ENCODE peak calls at places on chromosomes 6 and 20, in nine cellular contexts. F is psoas muscle, O is neural progenitor cell, X is stomach, W is hepatocyte, S is tibial nerve, N is WERI-Rb-1, J is PC-3, R is IMR-90. P is an unnamed sample.

GRCh38 chr6:16725145-16725864 is 36.0 kb downstream of the ATXN1 start:
- DNase-seq in F (no peak), O (no peak), X (no peak), W (peak; percentile 39), S (no peak), N (no peak), J (peak; percentile 52), R (peak; percentile 88), P (no peak)

GRCh38 chr6:123417411-123417810 is 219.3 kb downstream of the TRDN start:
- DNase-seq in F (no peak), O (no peak), X (no peak), W (no peak), S (no peak), N (no peak), J (no peak), R (no peak), P (no peak)

GRCh38 chr6:69729870-69730449 is 66.8 kb downstream of the LMBRD1 start:
- DNase-seq in F (no peak), O (no peak), X (no peak), W (no peak), S (no peak), N (no peak), J (peak; percentile 8), R (peak; percentile 7), P (no peak)

GRCh38 chr6:148021135-148021534 is 321.5 kb upstream of the SASH1 start:
- DNase-seq in F (no peak), O (no peak), X (no peak), W (no peak), S (no peak), N (no peak), J (no peak), R (no peak), P (no peak)

GRCh38 chr6:20426177-20427082 is 24.8 kb downstream of the E2F3 start:
- DNase-seq in F (no peak), O (no peak), X (no peak), W (no peak), S (no peak), N (no peak), J (no peak), R (no peak), P (no peak)

GRCh38 chr20:34907616-34908469 is 31.4 kb downstream of the ACSS2 start:
- DNase-seq in F (peak; percentile 48), O (peak; percentile 17), X (peak; percentile 76), W (peak; percentile 73), S (no peak), N (peak; percentile 27), J (peak; percentile 100), R (peak; percentile 92), P (peak; percentile 63)

GRCh38 chr20:44832724-44833123 is 22.4 kb upstream of the RIMS4 start:
- DNase-seq in F (no peak), O (no peak), X (no peak), W (no peak), S (no peak), N (no peak), J (peak; percentile 38), R (no peak), P (peak; percentile 42)

GRCh38 chr6:163955131-163955530 is 540.6 kb downstream of the QKI start:
- DNase-seq in F (no peak), O (no peak), X (no peak), W (no peak), S (no peak), N (no peak), J (no peak), R (peak; percentile 93), P (peak; percentile 85)

GRCh38 chr6:70099732-70100131 is 203.2 kb downstream of the COL9A1 start:
- DNase-seq in F (no peak), O (no peak), X (no peak), W (no peak), S (no peak), N (no peak), J (no peak), R (no peak), P (no peak)

GRCh38 chr20:23242104-23242503 is 108.5 kb upstream of the NXT1 start:
- DNase-seq in F (no peak), O (no peak), X (no peak), W (no peak), S (no peak), N (no peak), J (no peak), R (no peak), P (no peak)

GRCh38 chr6:137892271-137892708 is 25.2 kb downstream of the TNFAIP3 start:
- DNase-seq in F (no peak), O (no peak), X (no peak), W (no peak), S (no peak), N (no peak), J (no peak), R (peak; percentile 87), P (no peak)

GRCh38 chr20:56689852-56690485 is 60.9 kb downstream of the TFAP2C start:
- DNase-seq in F (no peak), O (no peak), X (no peak), W (no peak), S (no peak), N (no peak), J (peak; percentile 63), R (no peak), P (no peak)

GRCh38 chr6:144559865-144560603 is 274.9 kb downstream of the UTRN start:
- DNase-seq in F (no peak), O (no peak), X (no peak), W (peak; percentile 6), S (no peak), N (no peak), J (no peak), R (peak; percentile 38), P (peak; percentile 81)

GRCh38 chr6:147841749-147842148 is 333.3 kb downstream of the SAMD5 start:
- DNase-seq in F (no peak), O (no peak), X (no peak), W (no peak), S (no peak), N (no peak), J (no peak), R (no peak), P (no peak)

GRCh38 chr6:49423817-49424216 is 39.2 kb downstream of the MMUT start:
- DNase-seq in F (no peak), O (no peak), X (no peak), W (peak; percentile 8), S (no peak), N (no peak), J (peak; percentile 55), R (no peak), P (no peak)

GRCh38 chr20:62367483-62368302 is 581 bp upstream of the LAMA5 start:
- DNase-seq in F (peak; percentile 59), O (peak; percentile 73), X (peak; percentile 60), W (peak; percentile 72), S (no peak), N (peak; percentile 69), J (peak; percentile 61), R (no peak), P (no peak)

GRCh38 chr20:62369508-62370114 is 2.5 kb upstream of the LAMA5 start:
- DNase-seq in F (peak; percentile 14), O (no peak), X (no peak), W (no peak), S (no peak), N (no peak), J (peak; percentile 51), R (no peak), P (no peak)

GRCh38 chr20:62368629-62369507 is 1.8 kb upstream of the LAMA5 start:
- DNase-seq in F (peak; percentile 67), O (peak; percentile 95), X (peak; percentile 47), W (peak; percentile 85), S (no peak), N (peak; percentile 96), J (peak; percentile 67), R (peak; percentile 50), P (no peak)

GRCh38 chr20:62367136-62367482 is at the start of gene LAMA5:
- DNase-seq in F (peak; percentile 68), O (peak; percentile 93), X (peak; percentile 72), W (peak; percentile 89), S (no peak), N (peak; percentile 62), J (peak; percentile 59), R (no peak), P (no peak)

GRCh38 chr20:62368303-62368628 is 1.2 kb upstream of the LAMA5 start:
- DNase-seq in F (no peak), O (no peak), X (no peak), W (no peak), S (no peak), N (no peak), J (no peak), R (no peak), P (no peak)
- H3K4me3 ChIP-seq in F (peak overlapping the region; percentile 75), O (peak overlapping the region; percentile 98), X (peak overlapping the region; percentile 67), W (no peak overlapping the region), S (peak overlapping the region; percentile 93), N (peak overlapping the region; percentile 67), J (peak overlapping the region; percentile 55), R (no peak overlapping the region), P (no peak overlapping the region)

DNA sequence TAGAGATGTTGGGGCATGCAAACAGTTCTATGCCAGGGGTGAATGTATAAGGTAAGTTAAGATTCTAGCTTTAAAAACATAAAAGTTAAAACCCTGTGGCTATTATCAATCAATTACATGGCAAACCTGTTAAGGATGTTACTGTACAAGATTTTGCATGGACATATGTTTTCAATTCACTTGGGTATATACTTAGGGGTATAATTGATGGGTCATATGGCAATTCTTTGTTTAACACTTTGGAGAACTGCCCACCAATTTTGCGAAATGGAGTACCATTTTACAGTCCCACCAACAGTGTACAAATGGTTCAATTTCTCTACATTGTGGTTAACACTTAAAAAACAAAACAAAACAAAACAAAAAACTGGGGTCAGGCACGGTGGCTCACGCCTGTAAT is 9.4 kb upstream of the NCOA3 start:
- DNase-seq in F (no peak), O (no peak), X (no peak), W (no peak), S (no peak), N (no peak), J (no peak), R (no peak), P (no peak)
- H3K27ac ChIP-seq in F (peak overlapping the region; percentile 87), O (no peak overlapping the region), X (peak overlapping the region; percentile 83), W (no peak overlapping the region), S (peak overlapping the region; percentile 74), N (no peak overlapping the region), J (no peak overlapping the region), R (no peak overlapping the region), P (no peak overlapping the region)

GRCh38 chr6:80528115-80528514 is 421.6 kb downstream of the BCKDHB start:
- DNase-seq in F (no peak), O (no peak), X (no peak), W (peak; percentile 38), S (no peak), N (no peak), J (no peak), R (peak; percentile 25), P (no peak)
- TF ChIP-seq CTCF in F (no peak), O (no peak), X (no peak), W (no peak), S (no peak), N (no peak), J (no peak), R (no peak), P (no peak)

DNA sequence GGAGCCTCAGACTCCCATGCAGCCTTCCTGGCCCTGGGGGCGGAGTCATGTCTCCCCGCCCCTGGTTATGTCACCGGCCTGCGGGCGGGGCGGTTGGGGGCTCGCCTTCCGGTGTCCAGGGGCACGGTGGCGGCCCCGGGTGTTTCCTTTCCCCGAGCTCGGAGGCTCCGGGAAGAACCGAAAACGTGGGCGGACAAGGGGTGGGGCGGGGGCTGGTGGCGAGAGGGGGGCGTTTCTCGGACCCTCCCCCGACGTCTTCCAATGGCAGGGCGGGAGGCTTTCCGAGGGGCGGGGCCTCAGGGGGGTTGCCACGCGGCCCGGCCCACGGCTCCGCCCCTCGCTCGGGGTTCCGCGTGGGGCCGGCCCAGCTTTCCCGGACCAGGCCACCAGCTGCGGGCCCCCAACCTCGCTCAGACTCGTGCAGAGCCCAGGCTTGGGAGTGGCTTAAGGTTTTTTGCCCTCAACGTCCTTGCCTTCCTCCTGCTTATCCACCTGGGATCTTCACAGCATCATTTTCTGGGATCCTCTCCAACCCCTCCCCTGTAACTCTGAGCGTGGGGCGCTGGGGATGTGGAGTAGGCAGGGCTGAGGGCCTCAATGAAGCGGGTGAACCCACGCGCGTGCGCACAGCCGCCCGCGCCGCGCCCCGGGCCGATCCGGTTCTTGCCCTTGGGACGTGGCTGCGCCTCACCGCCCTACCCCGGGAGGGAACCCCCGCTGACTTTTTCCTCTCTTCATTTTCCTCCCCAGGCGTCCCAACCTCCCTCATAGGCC is 2.1 kb upstream of the NRN1 start:
- DNase-seq in F (peak; percentile 64), O (peak; percentile 91), X (peak; percentile 40), W (peak; percentile 82), S (peak; percentile 68), N (peak; percentile 99), J (peak; percentile 75), R (no peak), P (peak; percentile 43)
- H3K4me3 ChIP-seq in F (peak overlapping the region; percentile 65), O (peak overlapping the region; percentile 58), X (peak overlapping the region; percentile 46), W (peak overlapping the region; percentile 28), S (peak overlapping the region; percentile 65), N (peak overlapping the region; percentile 87), J (peak overlapping the region; percentile 69), R (peak overlapping the region; percentile 47), P (peak overlapping the region; percentile 43)